ENCODE peak calls at places on chromosome 20, in eight cellular contexts. One of them, this sample, is unnamed. For H3K9me3, the result is how much of the 10 kb centered on the place peaks cover.

GRCh38 chr20:51456511-51457280 is 85.8 kb downstream of the NFATC2 start:
- DNase-seq in MM.1S: no peak
- DNase-seq in OCI-LY7: no peak
- DNase-seq in A673: peak
- DNase-seq in SJSA1: peak
- DNase-seq in CD4-positive, alpha-beta T cell: no peak
- DNase-seq in heart left ventricle: peak
- DNase-seq in effector memory CD4-positive, alpha-beta T cell: no peak
- DNase-seq in this sample: peak

GRCh38 chr20:40673442-40673841 is 15.6 kb downstream of the MAFB start:
- DNase-seq in MM.1S: no peak
- DNase-seq in OCI-LY7: no peak
- DNase-seq in A673: no peak
- DNase-seq in SJSA1: no peak
- DNase-seq in CD4-positive, alpha-beta T cell: no peak
- DNase-seq in heart left ventricle: no peak
- DNase-seq in effector memory CD4-positive, alpha-beta T cell: no peak
- DNase-seq in this sample: no peak

GRCh38 chr20:4737857-4738627 is 16.3 kb downstream of the PRND start:
- DNase-seq in MM.1S: no peak
- DNase-seq in OCI-LY7: no peak
- DNase-seq in A673: no peak
- DNase-seq in SJSA1: no peak
- DNase-seq in CD4-positive, alpha-beta T cell: no peak
- DNase-seq in heart left ventricle: no peak
- DNase-seq in effector memory CD4-positive, alpha-beta T cell: no peak
- DNase-seq in this sample: no peak

GRCh38 chr20:11438412-11438811 is 479.3 kb upstream of the BTBD3 start:
- DNase-seq in MM.1S: no peak
- DNase-seq in OCI-LY7: no peak
- DNase-seq in A673: peak
- DNase-seq in SJSA1: no peak
- DNase-seq in CD4-positive, alpha-beta T cell: no peak
- DNase-seq in heart left ventricle: no peak
- DNase-seq in effector memory CD4-positive, alpha-beta T cell: no peak
- DNase-seq in this sample: no peak

GRCh38 chr20:4613718-4614620 is 107.7 kb upstream of the PRND start:
- DNase-seq in MM.1S: peak
- DNase-seq in OCI-LY7: peak
- DNase-seq in A673: peak
- DNase-seq in SJSA1: peak
- DNase-seq in CD4-positive, alpha-beta T cell: peak
- DNase-seq in heart left ventricle: peak
- DNase-seq in effector memory CD4-positive, alpha-beta T cell: peak
- DNase-seq in this sample: peak

GRCh38 chr20:38447931-38448675 is 13.0 kb upstream of the SNHG17 start:
- DNase-seq in MM.1S: no peak
- DNase-seq in OCI-LY7: peak
- DNase-seq in A673: no peak
- DNase-seq in SJSA1: no peak
- DNase-seq in CD4-positive, alpha-beta T cell: no peak
- DNase-seq in heart left ventricle: no peak
- DNase-seq in effector memory CD4-positive, alpha-beta T cell: no peak
- DNase-seq in this sample: no peak

GRCh38 chr20:51531141-51531710 is 11.3 kb downstream of the NFATC2 start:
- DNase-seq in MM.1S: no peak
- DNase-seq in OCI-LY7: no peak
- DNase-seq in A673: no peak
- DNase-seq in SJSA1: no peak
- DNase-seq in CD4-positive, alpha-beta T cell: peak
- DNase-seq in heart left ventricle: no peak
- DNase-seq in effector memory CD4-positive, alpha-beta T cell: peak
- DNase-seq in this sample: no peak

GRCh38 chr20:57756921-57757320 is 47.1 kb upstream of the PMEPA1 start:
- DNase-seq in MM.1S: no peak
- DNase-seq in OCI-LY7: no peak
- DNase-seq in A673: no peak
- DNase-seq in SJSA1: no peak
- DNase-seq in CD4-positive, alpha-beta T cell: no peak
- DNase-seq in heart left ventricle: no peak
- DNase-seq in effector memory CD4-positive, alpha-beta T cell: no peak
- DNase-seq in this sample: no peak

GRCh38 chr20:25355866-25356265 is 34.8 kb downstream of the ABHD12 start:
- DNase-seq in MM.1S: no peak
- DNase-seq in OCI-LY7: no peak
- DNase-seq in A673: no peak
- DNase-seq in SJSA1: no peak
- DNase-seq in CD4-positive, alpha-beta T cell: no peak
- DNase-seq in heart left ventricle: no peak
- DNase-seq in effector memory CD4-positive, alpha-beta T cell: no peak
- DNase-seq in this sample: no peak

GRCh38 chr20:25490656-25491445 is 83.4 kb downstream of the GINS1 start:
- DNase-seq in MM.1S: no peak
- DNase-seq in OCI-LY7: no peak
- DNase-seq in A673: no peak
- DNase-seq in SJSA1: no peak
- DNase-seq in CD4-positive, alpha-beta T cell: no peak
- DNase-seq in heart left ventricle: no peak
- DNase-seq in effector memory CD4-positive, alpha-beta T cell: no peak
- DNase-seq in this sample: no peak

GRCh38 chr20:35237486-35237885 is 11.0 kb downstream of the MMP24 start:
- DNase-seq in MM.1S: no peak
- DNase-seq in OCI-LY7: no peak
- DNase-seq in A673: no peak
- DNase-seq in SJSA1: no peak
- DNase-seq in CD4-positive, alpha-beta T cell: no peak
- DNase-seq in heart left ventricle: no peak
- DNase-seq in effector memory CD4-positive, alpha-beta T cell: no peak
- DNase-seq in this sample: no peak

GRCh38 chr20:58048096-58048702 is 180.3 kb downstream of the ANKRD60 start:
- DNase-seq in MM.1S: peak
- DNase-seq in OCI-LY7: peak
- DNase-seq in A673: peak
- DNase-seq in SJSA1: peak
- DNase-seq in CD4-positive, alpha-beta T cell: no peak
- DNase-seq in heart left ventricle: no peak
- DNase-seq in effector memory CD4-positive, alpha-beta T cell: no peak
- DNase-seq in this sample: peak

GRCh38 chr20:60525397-60525796 is 567.2 kb downstream of the CDH26 start:
- DNase-seq in MM.1S: no peak
- DNase-seq in OCI-LY7: no peak
- DNase-seq in A673: no peak
- DNase-seq in SJSA1: no peak
- DNase-seq in CD4-positive, alpha-beta T cell: no peak
- DNase-seq in heart left ventricle: no peak
- DNase-seq in effector memory CD4-positive, alpha-beta T cell: no peak
- DNase-seq in this sample: no peak

GRCh38 chr20:15179426-15180190 is 842.2 kb upstream of the FLRT3 start:
- DNase-seq in MM.1S: no peak
- DNase-seq in OCI-LY7: no peak
- DNase-seq in A673: no peak
- DNase-seq in SJSA1: no peak
- DNase-seq in CD4-positive, alpha-beta T cell: no peak
- DNase-seq in heart left ventricle: no peak
- DNase-seq in effector memory CD4-positive, alpha-beta T cell: no peak
- DNase-seq in this sample: no peak

GRCh38 chr20:9514461-9515210 is at the start of gene LAMP5:
- DNase-seq in MM.1S: peak
- DNase-seq in OCI-LY7: no peak
- DNase-seq in A673: peak
- DNase-seq in SJSA1: no peak
- DNase-seq in CD4-positive, alpha-beta T cell: no peak
- DNase-seq in heart left ventricle: no peak
- DNase-seq in effector memory CD4-positive, alpha-beta T cell: no peak
- DNase-seq in this sample: no peak

GRCh38 chr20:38162878-38163875 is 1.9 kb downstream of the TGM2 start:
- DNase-seq in MM.1S: no peak
- DNase-seq in OCI-LY7: no peak
- DNase-seq in A673: no peak
- DNase-seq in SJSA1: no peak
- DNase-seq in CD4-positive, alpha-beta T cell: no peak
- DNase-seq in heart left ventricle: no peak
- DNase-seq in effector memory CD4-positive, alpha-beta T cell: no peak
- DNase-seq in this sample: no peak

GRCh38 chr20:22743426-22743825 is 159.1 kb upstream of the FOXA2 start:
- DNase-seq in MM.1S: no peak
- DNase-seq in OCI-LY7: no peak
- DNase-seq in A673: no peak
- DNase-seq in SJSA1: no peak
- DNase-seq in CD4-positive, alpha-beta T cell: no peak
- DNase-seq in heart left ventricle: no peak
- DNase-seq in effector memory CD4-positive, alpha-beta T cell: no peak
- DNase-seq in this sample: no peak

GRCh38 chr20:10306440-10307358 is 88.1 kb downstream of the SNAP25 start:
- DNase-seq in MM.1S: no peak
- DNase-seq in OCI-LY7: no peak
- DNase-seq in A673: peak
- DNase-seq in SJSA1: no peak
- DNase-seq in CD4-positive, alpha-beta T cell: no peak
- DNase-seq in heart left ventricle: no peak
- DNase-seq in effector memory CD4-positive, alpha-beta T cell: no peak
- DNase-seq in this sample: no peak

GRCh38 chr20:5674176-5674660 is 76.0 kb upstream of the SHLD1 start:
- DNase-seq in MM.1S: peak
- DNase-seq in OCI-LY7: peak
- DNase-seq in A673: no peak
- DNase-seq in SJSA1: no peak
- DNase-seq in CD4-positive, alpha-beta T cell: no peak
- DNase-seq in heart left ventricle: no peak
- DNase-seq in effector memory CD4-positive, alpha-beta T cell: no peak
- DNase-seq in this sample: no peak

GRCh38 chr20:1964659-1965405 is 29.0 kb downstream of the PDYN start:
- DNase-seq in MM.1S: no peak
- DNase-seq in OCI-LY7: no peak
- DNase-seq in A673: no peak
- DNase-seq in SJSA1: no peak
- DNase-seq in CD4-positive, alpha-beta T cell: no peak
- DNase-seq in heart left ventricle: no peak
- DNase-seq in effector memory CD4-positive, alpha-beta T cell: no peak
- DNase-seq in this sample: no peak

GRCh38 chr20:956330-956951 is 40.3 kb upstream of the ANGPT4 start:
- DNase-seq in MM.1S: peak
- DNase-seq in OCI-LY7: peak
- DNase-seq in A673: peak
- DNase-seq in SJSA1: peak
- DNase-seq in CD4-positive, alpha-beta T cell: peak
- DNase-seq in heart left ventricle: peak
- DNase-seq in effector memory CD4-positive, alpha-beta T cell: peak
- DNase-seq in this sample: peak

GRCh38 chr20:4431446-4431845 is 290.3 kb upstream of the PRND start:
- DNase-seq in MM.1S: no peak
- DNase-seq in OCI-LY7: no peak
- DNase-seq in A673: no peak
- DNase-seq in SJSA1: no peak
- DNase-seq in CD4-positive, alpha-beta T cell: no peak
- DNase-seq in heart left ventricle: no peak
- DNase-seq in effector memory CD4-positive, alpha-beta T cell: no peak
- DNase-seq in this sample: no peak

GRCh38 chr20:10551732-10552724 is 116.9 kb downstream of the SLX4IP start:
- DNase-seq in MM.1S: no peak
- DNase-seq in OCI-LY7: no peak
- DNase-seq in A673: peak
- DNase-seq in SJSA1: no peak
- DNase-seq in CD4-positive, alpha-beta T cell: no peak
- DNase-seq in heart left ventricle: no peak
- DNase-seq in effector memory CD4-positive, alpha-beta T cell: no peak
- DNase-seq in this sample: no peak

GRCh38 chr20:62549499-62550086 is 73.8 kb upstream of the GATA5 start:
- DNase-seq in MM.1S: no peak
- DNase-seq in OCI-LY7: peak
- DNase-seq in A673: no peak
- DNase-seq in SJSA1: no peak
- DNase-seq in CD4-positive, alpha-beta T cell: no peak
- DNase-seq in heart left ventricle: peak
- DNase-seq in effector memory CD4-positive, alpha-beta T cell: no peak
- DNase-seq in this sample: peak
- H3K27ac ChIP-seq in MM.1S: no peak
- H3K27ac ChIP-seq in OCI-LY7: no peak
- H3K27ac ChIP-seq in A673: no peak
- H3K27ac ChIP-seq in SJSA1: no peak
- H3K27ac ChIP-seq in CD4-positive, alpha-beta T cell: no peak
- H3K27ac ChIP-seq in heart left ventricle: peak
- H3K27ac ChIP-seq in effector memory CD4-positive, alpha-beta T cell: no peak
- H3K27ac ChIP-seq in this sample: no peak

DNA sequence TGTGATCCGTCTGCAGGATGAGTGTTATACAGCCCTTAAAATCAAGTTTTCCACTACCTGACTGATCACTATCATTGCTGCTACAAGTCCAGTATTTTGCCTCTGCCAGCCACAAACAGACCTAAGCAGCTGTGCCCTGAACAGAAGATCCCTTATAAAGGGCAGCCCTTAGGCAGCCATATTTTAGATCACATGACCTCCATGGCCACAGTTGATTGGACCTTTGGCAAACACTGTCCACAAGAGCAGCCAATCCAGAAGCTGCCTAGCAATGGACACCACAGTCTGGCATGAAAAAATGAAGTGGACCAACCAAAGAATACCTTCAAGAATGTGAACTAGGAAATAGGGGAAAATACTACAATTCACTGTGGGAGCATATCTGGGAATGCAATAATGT is 50.8 kb downstream of the MC3R start:
- DNase-seq in MM.1S: no peak
- DNase-seq in OCI-LY7: no peak
- DNase-seq in A673: no peak
- DNase-seq in SJSA1: no peak
- DNase-seq in CD4-positive, alpha-beta T cell: no peak
- DNase-seq in heart left ventricle: no peak
- DNase-seq in effector memory CD4-positive, alpha-beta T cell: no peak
- DNase-seq in this sample: peak
- H3K9me3 ChIP-seq in MM.1S: under half
- H3K9me3 ChIP-seq in OCI-LY7: under half
- H3K9me3 ChIP-seq in A673: under half
- H3K9me3 ChIP-seq in SJSA1: under half
- H3K9me3 ChIP-seq in CD4-positive, alpha-beta T cell: under half
- H3K9me3 ChIP-seq in heart left ventricle: under half
- H3K9me3 ChIP-seq in effector memory CD4-positive, alpha-beta T cell: under half
- H3K9me3 ChIP-seq in this sample: under half

GRCh38 chr20:45779011-45779915 is 12.4 kb downstream of the WFDC3 start:
- DNase-seq in MM.1S: no peak
- DNase-seq in OCI-LY7: no peak
- DNase-seq in A673: peak
- DNase-seq in SJSA1: peak
- DNase-seq in CD4-positive, alpha-beta T cell: no peak
- DNase-seq in heart left ventricle: peak
- DNase-seq in effector memory CD4-positive, alpha-beta T cell: no peak
- DNase-seq in this sample: peak
- H3K27ac ChIP-seq in MM.1S: no peak
- H3K27ac ChIP-seq in OCI-LY7: no peak
- H3K27ac ChIP-seq in A673: no peak
- H3K27ac ChIP-seq in SJSA1: peak
- H3K27ac ChIP-seq in CD4-positive, alpha-beta T cell: no peak
- H3K27ac ChIP-seq in heart left ventricle: no peak
- H3K27ac ChIP-seq in effector memory CD4-positive, alpha-beta T cell: no peak
- H3K27ac ChIP-seq in this sample: peak

DNA sequence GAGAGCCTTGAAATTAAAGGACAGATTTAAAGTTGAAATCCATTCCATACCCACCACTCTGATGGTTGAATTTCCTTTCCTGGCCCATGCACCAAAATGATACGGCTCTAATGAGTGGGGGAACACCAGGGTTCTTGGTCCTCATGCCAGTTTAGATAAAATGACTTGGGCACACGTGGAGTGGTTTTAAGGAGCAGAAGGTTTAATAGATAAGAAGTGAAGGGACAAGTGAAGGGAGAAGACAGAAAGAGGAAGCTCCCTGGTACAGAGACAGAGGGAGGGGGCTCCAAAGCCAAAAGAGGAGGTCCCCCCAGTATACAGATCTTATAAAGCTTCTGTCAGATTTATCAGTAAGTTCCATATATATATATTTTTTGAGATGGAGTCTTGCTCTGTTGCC is 22.7 kb downstream of the NCOA3 start:
- DNase-seq in MM.1S: no peak
- DNase-seq in OCI-LY7: no peak
- DNase-seq in A673: no peak
- DNase-seq in SJSA1: no peak
- DNase-seq in CD4-positive, alpha-beta T cell: no peak
- DNase-seq in heart left ventricle: no peak
- DNase-seq in effector memory CD4-positive, alpha-beta T cell: no peak
- DNase-seq in this sample: no peak
- H3K9me3 ChIP-seq in MM.1S: under half
- H3K9me3 ChIP-seq in OCI-LY7: under half
- H3K9me3 ChIP-seq in A673: under half
- H3K9me3 ChIP-seq in SJSA1: under half
- H3K9me3 ChIP-seq in CD4-positive, alpha-beta T cell: under half
- H3K9me3 ChIP-seq in heart left ventricle: under half
- H3K9me3 ChIP-seq in effector memory CD4-positive, alpha-beta T cell: under half
- H3K9me3 ChIP-seq in this sample: under half

This sample was measured in SJCRH30.